ENCODE peak calls at places on chromosomes 11 and 22, in eight cellular contexts. One of them, this sample, is unnamed.

GRCh38 chr11:20125927-20126326 is 34.3 kb downstream of the DBX1 start:
- DNase-seq in LoVo: no peak
- DNase-seq in upper lobe of right lung: no peak
- DNase-seq in kidney epithelial cell: peak; percentile 50
- DNase-seq in endothelial cell: no peak
- DNase-seq in head of caudate nucleus: no peak
- DNase-seq in cardiac muscle cell: no peak
- DNase-seq in stimulated activated CD8-positive, alpha-beta memory T cell treated with anti-CD3 and anti-CD28 coated beads, Interleukin-7, amount 100 ng/mL, for 48 hours: no peak
- DNase-seq in this sample: no peak

GRCh38 chr11:72589802-72590761 is 84.1 kb downstream of the PDE2A start:
- DNase-seq in LoVo: no peak
- DNase-seq in upper lobe of right lung: peak; percentile 74
- DNase-seq in kidney epithelial cell: no peak
- DNase-seq in endothelial cell: peak; percentile 77
- DNase-seq in head of caudate nucleus: no peak
- DNase-seq in cardiac muscle cell: peak; percentile 77
- DNase-seq in stimulated activated CD8-positive, alpha-beta memory T cell treated with anti-CD3 and anti-CD28 coated beads, Interleukin-7, amount 100 ng/mL, for 48 hours: peak; percentile 26
- DNase-seq in this sample: no peak

GRCh38 chr11:130227373-130227772 is 67.8 kb downstream of the ST14 start:
- DNase-seq in LoVo: no peak
- DNase-seq in upper lobe of right lung: no peak
- DNase-seq in kidney epithelial cell: no peak
- DNase-seq in endothelial cell: no peak
- DNase-seq in head of caudate nucleus: no peak
- DNase-seq in cardiac muscle cell: no peak
- DNase-seq in stimulated activated CD8-positive, alpha-beta memory T cell treated with anti-CD3 and anti-CD28 coated beads, Interleukin-7, amount 100 ng/mL, for 48 hours: no peak
- DNase-seq in this sample: no peak

GRCh38 chr11:5247479-5248192 is 2.0 kb downstream of the HBG1 start:
- DNase-seq in LoVo: no peak
- DNase-seq in upper lobe of right lung: no peak
- DNase-seq in kidney epithelial cell: no peak
- DNase-seq in endothelial cell: no peak
- DNase-seq in head of caudate nucleus: no peak
- DNase-seq in cardiac muscle cell: no peak
- DNase-seq in stimulated activated CD8-positive, alpha-beta memory T cell treated with anti-CD3 and anti-CD28 coated beads, Interleukin-7, amount 100 ng/mL, for 48 hours: no peak
- DNase-seq in this sample: no peak

GRCh38 chr11:21567628-21568290 is 625.1 kb upstream of the ANO5 start:
- DNase-seq in LoVo: peak; percentile 44
- DNase-seq in upper lobe of right lung: no peak
- DNase-seq in kidney epithelial cell: no peak
- DNase-seq in endothelial cell: no peak
- DNase-seq in head of caudate nucleus: no peak
- DNase-seq in cardiac muscle cell: no peak
- DNase-seq in stimulated activated CD8-positive, alpha-beta memory T cell treated with anti-CD3 and anti-CD28 coated beads, Interleukin-7, amount 100 ng/mL, for 48 hours: no peak
- DNase-seq in this sample: no peak

GRCh38 chr11:86940122-86940777 is 14.9 kb downstream of the FZD4 start:
- DNase-seq in LoVo: no peak
- DNase-seq in upper lobe of right lung: no peak
- DNase-seq in kidney epithelial cell: no peak
- DNase-seq in endothelial cell: peak; percentile 16
- DNase-seq in head of caudate nucleus: no peak
- DNase-seq in cardiac muscle cell: peak; percentile 59
- DNase-seq in stimulated activated CD8-positive, alpha-beta memory T cell treated with anti-CD3 and anti-CD28 coated beads, Interleukin-7, amount 100 ng/mL, for 48 hours: no peak
- DNase-seq in this sample: no peak

GRCh38 chr22:29798318-29798717 is 31.1 kb downstream of the UQCR10 start:
- DNase-seq in LoVo: no peak
- DNase-seq in upper lobe of right lung: no peak
- DNase-seq in kidney epithelial cell: no peak
- DNase-seq in endothelial cell: no peak
- DNase-seq in head of caudate nucleus: no peak
- DNase-seq in cardiac muscle cell: no peak
- DNase-seq in stimulated activated CD8-positive, alpha-beta memory T cell treated with anti-CD3 and anti-CD28 coated beads, Interleukin-7, amount 100 ng/mL, for 48 hours: no peak
- DNase-seq in this sample: no peak

GRCh38 chr22:29277927-29278326 is 9.9 kb downstream of the EWSR1 start:
- DNase-seq in LoVo: no peak
- DNase-seq in upper lobe of right lung: no peak
- DNase-seq in kidney epithelial cell: no peak
- DNase-seq in endothelial cell: no peak
- DNase-seq in head of caudate nucleus: no peak
- DNase-seq in cardiac muscle cell: no peak
- DNase-seq in stimulated activated CD8-positive, alpha-beta memory T cell treated with anti-CD3 and anti-CD28 coated beads, Interleukin-7, amount 100 ng/mL, for 48 hours: no peak
- DNase-seq in this sample: no peak

GRCh38 chr22:38882972-38883622 is 11.1 kb upstream of the CBX6 start:
- DNase-seq in LoVo: no peak
- DNase-seq in upper lobe of right lung: peak; percentile 46
- DNase-seq in kidney epithelial cell: no peak
- DNase-seq in endothelial cell: no peak
- DNase-seq in head of caudate nucleus: no peak
- DNase-seq in cardiac muscle cell: no peak
- DNase-seq in stimulated activated CD8-positive, alpha-beta memory T cell treated with anti-CD3 and anti-CD28 coated beads, Interleukin-7, amount 100 ng/mL, for 48 hours: no peak
- DNase-seq in this sample: no peak

GRCh38 chr11:106400949-106401545 is 323.6 kb downstream of the AASDHPPT start:
- DNase-seq in LoVo: no peak
- DNase-seq in upper lobe of right lung: no peak
- DNase-seq in kidney epithelial cell: no peak
- DNase-seq in endothelial cell: no peak
- DNase-seq in head of caudate nucleus: no peak
- DNase-seq in cardiac muscle cell: no peak
- DNase-seq in stimulated activated CD8-positive, alpha-beta memory T cell treated with anti-CD3 and anti-CD28 coated beads, Interleukin-7, amount 100 ng/mL, for 48 hours: no peak
- DNase-seq in this sample: no peak

GRCh38 chr11:129960216-129961214 is 42.1 kb downstream of the PRDM10 start:
- DNase-seq in LoVo: peak; percentile 64
- DNase-seq in upper lobe of right lung: no peak
- DNase-seq in kidney epithelial cell: peak; percentile 74
- DNase-seq in endothelial cell: no peak
- DNase-seq in head of caudate nucleus: no peak
- DNase-seq in cardiac muscle cell: no peak
- DNase-seq in stimulated activated CD8-positive, alpha-beta memory T cell treated with anti-CD3 and anti-CD28 coated beads, Interleukin-7, amount 100 ng/mL, for 48 hours: no peak
- DNase-seq in this sample: no peak

GRCh38 chr11:36376315-36376887 is 80.3 kb downstream of the PRR5L start:
- DNase-seq in LoVo: peak; percentile 61
- DNase-seq in upper lobe of right lung: peak; percentile 72
- DNase-seq in kidney epithelial cell: no peak
- DNase-seq in endothelial cell: peak; percentile 74
- DNase-seq in head of caudate nucleus: peak; percentile 38
- DNase-seq in cardiac muscle cell: peak; percentile 22
- DNase-seq in stimulated activated CD8-positive, alpha-beta memory T cell treated with anti-CD3 and anti-CD28 coated beads, Interleukin-7, amount 100 ng/mL, for 48 hours: no peak
- DNase-seq in this sample: no peak